ENCODE peak calls at places on chromosomes 3 and 15, in seven cellular contexts. S, J, O, E, K, Q and R are unnamed samples.
A peak's percentile ranks its signal among the peaks of the same experiment; 100 is the strongest.

GRCh38 chr15:38991126-38991525 is 426.5 kb upstream of the RASGRP1 start:
- DNase-seq in K (peak; percentile 72), J (peak; percentile 21), Q (no peak), S (no peak), E (peak; percentile 50), O (peak; percentile 40), R (peak; percentile 31)

GRCh38 chr3:168251371-168251770 is 155.6 kb upstream of the GOLIM4 start:
- DNase-seq in O (no peak), E (no peak), Q (no peak), J (no peak), S (no peak), K (no peak), R (no peak)

GRCh38 chr15:98799461-98799971 is 151.2 kb downstream of the IGF1R start:
- DNase-seq in S (peak; percentile 41), K (peak; percentile 33), J (no peak), E (peak; percentile 69), Q (no peak), O (no peak), R (no peak)

GRCh38 chr3:18556503-18556902 is 131.4 kb upstream of the SATB1 start:
- DNase-seq in K (no peak), E (peak; percentile 37), S (no peak), Q (no peak), J (no peak), O (no peak), R (no peak)

GRCh38 chr15:56205061-56205876 is 38.4 kb downstream of the RFX7 start:
- DNase-seq in S (no peak), K (peak; percentile 26), E (peak; percentile 81), Q (no peak), O (no peak), J (no peak), R (no peak)

GRCh38 chr3:135077186-135077585 is 282.1 kb downstream of the EPHB1 start:
- DNase-seq in E (no peak), Q (no peak), J (no peak), S (no peak), K (no peak), O (no peak), R (no peak)

GRCh38 chr3:14889188-14889587 is 58.2 kb upstream of the NR2C2 start:
- DNase-seq in O (no peak), K (no peak), J (no peak), E (no peak), S (no peak), Q (no peak), R (no peak)

GRCh38 chr3:10443791-10444429 is 61.5 kb downstream of the ATP2B2 start:
- DNase-seq in J (no peak), O (no peak), E (no peak), K (no peak), Q (no peak), S (no peak), R (no peak)

GRCh38 chr3:172138792-172139507 is 99.6 kb downstream of the FNDC3B start:
- DNase-seq in S (peak; percentile 81), E (peak; percentile 64), O (peak; percentile 65), J (peak; percentile 77), Q (peak; percentile 41), K (peak; percentile 60), R (no peak)
- H3K4me3 ChIP-seq in S (no peak overlapping the region), E (no peak overlapping the region), O (no peak overlapping the region), J (no peak overlapping the region), Q (no peak overlapping the region), K (no peak overlapping the region), R (no peak overlapping the region)

GRCh38 chr3:105907790-105908189 is 39.0 kb upstream of the CBLB start:
- DNase-seq in E (no peak), Q (no peak), J (no peak), O (no peak), K (peak; percentile 14), S (no peak), R (no peak)
- H3K4me3 ChIP-seq in E (no peak overlapping the region), Q (no peak overlapping the region), J (no peak overlapping the region), O (no peak overlapping the region), K (no peak overlapping the region), S (no peak overlapping the region), R (no peak overlapping the region)

DNA sequence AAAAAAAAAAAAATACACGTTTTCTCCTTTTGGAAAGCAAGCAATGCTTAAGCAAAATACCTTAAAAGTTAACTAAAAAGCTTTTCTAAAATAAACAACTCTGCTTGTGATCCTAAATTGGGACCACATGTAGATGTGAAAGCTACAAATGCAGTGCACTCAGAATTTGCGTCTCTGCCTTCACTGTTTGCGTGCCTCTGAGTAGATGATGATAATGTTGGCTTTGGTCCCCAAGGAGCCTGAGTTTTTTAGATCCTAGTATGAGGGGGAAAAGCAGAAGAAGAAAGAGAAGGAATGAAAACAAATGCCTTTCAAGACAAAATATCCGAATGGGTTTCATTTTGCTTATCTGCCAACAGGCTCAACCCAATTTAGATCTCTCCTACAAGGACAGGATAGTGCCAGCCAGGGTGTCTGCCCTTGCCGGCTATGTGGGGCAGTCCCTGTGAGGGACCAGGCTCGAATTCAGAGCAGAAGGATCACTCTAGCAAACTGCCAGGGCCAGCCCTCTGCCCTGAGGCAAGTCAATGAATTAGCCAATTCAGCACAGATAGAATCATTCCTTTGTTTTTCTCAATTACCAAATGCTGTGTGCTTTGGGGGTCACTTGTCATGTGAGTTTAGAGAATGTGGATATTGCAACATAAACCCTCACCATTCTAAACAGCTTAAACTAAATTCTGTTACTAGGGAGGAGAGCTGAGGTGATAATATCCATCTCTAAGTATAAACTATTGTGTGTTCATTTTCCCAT is 28.5 kb downstream of the SCG5 start:
- DNase-seq in Q (no peak), S (no peak), O (no peak), J (peak; percentile 36), K (peak; percentile 65), E (peak; percentile 41), R (no peak)
- H3K4me3 ChIP-seq in Q (no peak overlapping the region), S (no peak overlapping the region), O (no peak overlapping the region), J (no peak overlapping the region), K (no peak overlapping the region), E (no peak overlapping the region), R (no peak overlapping the region)

GRCh38 chr3:190709351-190709773 is 153.1 kb downstream of the GMNC start:
- DNase-seq in S (no peak), Q (no peak), E (no peak), J (no peak), O (peak; percentile 38), K (peak; percentile 67), R (no peak)
- H3K4me3 ChIP-seq in S (no peak overlapping the region), Q (no peak overlapping the region), E (no peak overlapping the region), J (no peak overlapping the region), O (no peak overlapping the region), K (no peak overlapping the region), R (no peak overlapping the region)

GRCh38 chr15:63831041-63831440 is 2.7 kb downstream of the HERC1 start:
- DNase-seq in K (no peak), S (no peak), J (no peak), E (no peak), Q (no peak), O (no peak), R (no peak)
- H3K4me3 ChIP-seq in K (no peak overlapping the region), S (no peak overlapping the region), J (no peak overlapping the region), E (no peak overlapping the region), Q (no peak overlapping the region), O (no peak overlapping the region), R (no peak overlapping the region)

DNA sequence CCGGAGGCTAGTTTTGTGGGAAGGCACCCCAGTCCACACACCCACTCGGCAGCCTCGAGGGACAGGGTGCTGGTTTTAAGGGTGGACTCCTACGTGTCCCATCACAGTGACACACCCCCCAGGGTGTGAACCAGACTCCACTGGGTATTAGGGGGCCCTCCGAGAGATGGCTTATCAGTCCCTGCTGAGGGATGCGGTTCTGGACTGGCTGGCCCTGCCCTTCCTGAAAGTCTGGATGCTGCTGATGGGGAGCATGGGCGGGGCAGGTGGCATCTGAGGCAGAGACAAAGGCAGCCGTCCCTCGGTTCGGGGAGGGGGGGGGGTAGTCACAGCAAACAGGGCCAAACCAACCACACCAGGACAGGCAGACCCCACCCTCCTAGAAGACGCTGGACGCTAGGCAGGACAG is 939 bp upstream of the ULK3 start:
- DNase-seq in J (no peak), K (no peak), S (no peak), Q (peak; percentile 34), O (no peak), E (no peak), R (no peak)
- H3K4me3 ChIP-seq in J (peak overlapping the region; percentile 89), K (no peak overlapping the region), S (no peak overlapping the region), Q (peak overlapping the region; percentile 77), O (no peak overlapping the region), E (no peak overlapping the region), R (no peak overlapping the region)

DNA sequence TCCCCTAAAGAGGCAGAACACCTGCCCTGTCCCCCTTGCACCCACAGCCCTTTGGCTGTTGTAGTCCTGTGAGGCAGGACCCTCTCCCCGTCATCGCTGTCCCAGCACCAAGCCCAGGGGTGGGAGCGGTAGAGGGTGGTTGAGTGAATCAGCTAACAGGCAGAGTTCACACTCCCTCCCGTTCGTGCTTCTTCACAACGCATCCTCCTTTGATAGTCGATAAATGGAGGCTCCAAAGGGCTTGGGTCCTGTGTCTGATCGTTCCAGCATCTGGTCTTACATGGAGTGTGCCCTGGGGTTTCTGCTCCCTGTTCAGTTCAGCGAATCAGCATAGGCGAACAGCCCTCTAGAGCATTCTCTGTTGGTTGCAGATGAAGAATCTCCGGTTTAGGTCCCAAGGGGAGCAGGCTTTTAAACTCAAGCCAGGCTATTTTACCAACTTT is 820 bp upstream of the HMCES start:
- DNase-seq in O (peak; percentile 30), J (no peak), E (no peak), Q (no peak), S (peak; percentile 23), K (peak; percentile 43), R (no peak)
- H3K4me3 ChIP-seq in O (no peak overlapping the region), J (peak overlapping the region; percentile 89), E (no peak overlapping the region), Q (peak overlapping the region; percentile 96), S (peak overlapping the region; percentile 74), K (no peak overlapping the region), R (no peak overlapping the region)

GRCh38 chr3:108554913-108555571 is 34.2 kb downstream of the CIP2A start:
- DNase-seq in O (no peak), Q (no peak), S (no peak), J (no peak), K (peak; percentile 15), E (no peak), R (no peak)
- H3K4me3 ChIP-seq in O (no peak overlapping the region), Q (no peak overlapping the region), S (no peak overlapping the region), J (no peak overlapping the region), K (no peak overlapping the region), E (no peak overlapping the region), R (no peak overlapping the region)

GRCh38 chr15:45116006-45116481 is 1.9 kb downstream of the DUOXA2 start:
- DNase-seq in S (no peak), Q (no peak), J (no peak), E (no peak), O (no peak), K (no peak), R (no peak)

GRCh38 chr15:45116482-45117326 is 2.6 kb downstream of the DUOXA2 start:
- DNase-seq in Q (no peak), J (no peak), S (no peak), K (no peak), O (no peak), E (no peak), R (no peak)

GRCh38 chr15:45117327-45118130 is 3.4 kb downstream of the DUOXA2 start:
- DNase-seq in J (no peak), K (no peak), Q (no peak), E (no peak), O (no peak), S (no peak), R (no peak)

GRCh38 chr15:45118996-45119395 is 4.9 kb downstream of the DUOXA2 start:
- DNase-seq in E (no peak), J (no peak), O (no peak), K (no peak), Q (no peak), S (no peak), R (no peak)

GRCh38 chr15:45118131-45118588 is 4.0 kb downstream of the DUOXA2 start:
- DNase-seq in S (peak; percentile 92), K (peak; percentile 95), E (peak; percentile 77), J (peak; percentile 87), O (peak; percentile 87), Q (peak; percentile 82), R (peak; percentile 85)
- H3K4me3 ChIP-seq in S (no peak overlapping the region), K (no peak overlapping the region), E (no peak overlapping the region), J (peak overlapping the region; percentile 36), O (peak overlapping the region; percentile 5), Q (no peak overlapping the region), R (no peak overlapping the region)